ENCODE peak calls at places on chromosomes 1 and 21, in seven cellular contexts. T is IMR-90, J is brain microvascular endothelial cell, Y is fibroblast of lung, K is hepatocyte, B is WERI-Rb-1, O is prostate gland. R is an unnamed sample.

GRCh38 chr21:25457411-25457810 is 149.9 kb downstream of the MRPL39 start:
- DNase-seq in T (peak; percentile 85), J (peak; percentile 39), Y (peak; percentile 76), K (peak; percentile 5), B (no peak), O (no peak), R (no peak)

GRCh38 chr1:21689531-21690165 is 20.5 kb upstream of the RAP1GAP start:
- DNase-seq in T (no peak), J (no peak), Y (no peak), K (no peak), B (no peak), O (no peak), R (no peak)

GRCh38 chr1:177514207-177514606 is 343.4 kb downstream of the BRINP2 start:
- DNase-seq in T (no peak), J (no peak), Y (no peak), K (no peak), B (no peak), O (no peak), R (no peak)

GRCh38 chr1:227058321-227058751 is 118.2 kb downstream of the COQ8A start:
- DNase-seq in T (peak; percentile 80), J (peak; percentile 77), Y (peak; percentile 67), K (no peak), B (no peak), O (no peak), R (no peak)

GRCh38 chr21:41755258-41755933 is 11.5 kb downstream of the RIPK4 start:
- DNase-seq in T (no peak), J (no peak), Y (no peak), K (no peak), B (no peak), O (no peak), R (no peak)

GRCh38 chr1:157691285-157691920 is 9.2 kb downstream of the FCRL3 start:
- DNase-seq in T (peak; percentile 23), J (peak; percentile 3), Y (peak; percentile 7), K (peak; percentile 63), B (peak; percentile 75), O (no peak), R (no peak)

GRCh38 chr1:185670187-185670627 is 64.0 kb upstream of the HMCN1 start:
- DNase-seq in T (peak; percentile 55), J (peak; percentile 62), Y (peak; percentile 54), K (peak; percentile 62), B (peak; percentile 33), O (peak; percentile 37), R (peak; percentile 11)

GRCh38 chr1:53949651-53950050 is 3.5 kb downstream of the LRRC42 start:
- DNase-seq in T (no peak), J (no peak), Y (no peak), K (no peak), B (no peak), O (no peak), R (no peak)

GRCh38 chr1:32924881-32925344 is 23.7 kb upstream of the TMEM54 start:
- DNase-seq in T (no peak), J (no peak), Y (no peak), K (peak; percentile 73), B (peak; percentile 70), O (no peak), R (no peak)

GRCh38 chr1:12052008-12052573 is 11.0 kb upstream of the TNFRSF8 start:
- DNase-seq in T (peak; percentile 83), J (peak; percentile 73), Y (peak; percentile 85), K (peak; percentile 85), B (no peak), O (no peak), R (peak; percentile 86)

GRCh38 chr1:10495942-10496341 is 21.2 kb downstream of the PEX14 start:
- DNase-seq in T (no peak), J (no peak), Y (no peak), K (no peak), B (no peak), O (peak; percentile 90), R (no peak)

GRCh38 chr1:77987942-77988341 is 9.1 kb upstream of the FUBP1 start:
- DNase-seq in T (no peak), J (no peak), Y (no peak), K (no peak), B (no peak), O (no peak), R (no peak)

GRCh38 chr1:77990629-77991204 is 11.8 kb upstream of the FUBP1 start:
- DNase-seq in T (no peak), J (no peak), Y (no peak), K (no peak), B (no peak), O (no peak), R (no peak)

GRCh38 chr1:77989762-77990161 is 10.9 kb upstream of the FUBP1 start:
- DNase-seq in T (no peak), J (no peak), Y (no peak), K (no peak), B (no peak), O (no peak), R (no peak)

GRCh38 chr1:77994117-77994516 is 10.6 kb upstream of the DNAJB4 start:
- DNase-seq in T (no peak), J (no peak), Y (peak; percentile 73), K (no peak), B (no peak), O (no peak), R (no peak)

DNA sequence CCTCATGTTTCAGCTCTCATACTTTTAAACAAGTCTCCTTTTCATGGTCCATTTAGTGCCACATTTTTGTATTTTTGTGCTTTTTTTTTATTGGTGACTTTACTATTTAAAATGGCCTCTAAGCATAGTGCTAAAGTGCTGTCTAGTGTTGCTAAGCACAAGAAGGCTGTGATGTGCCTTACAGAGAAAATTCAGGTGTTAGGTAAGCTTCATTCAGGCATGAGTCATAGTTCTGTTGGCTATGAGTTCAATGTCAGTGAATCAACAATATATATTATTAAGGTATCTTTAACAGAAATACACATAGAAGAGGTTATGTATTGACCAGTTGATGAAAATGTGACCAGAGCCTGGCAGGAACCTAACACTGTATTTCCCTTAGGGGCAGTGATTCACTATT is 12.8 kb upstream of the FUBP1 start:
- DNase-seq in T (no peak), J (no peak), Y (no peak), K (no peak), B (no peak), O (no peak), R (no peak)
- H3K36me3 ChIP-seq in T (peaks cover 12% of the 10 kb centered on the region), J (no peaks in the 10 kb centered on the region), Y (no peaks in the 10 kb centered on the region), K (no peaks in the 10 kb centered on the region), B (peaks cover 19% of the 10 kb centered on the region), O (no peaks in the 10 kb centered on the region), R (peaks cover 45% of the 10 kb centered on the region)

GRCh38 chr1:1602941-1603506 is 3.1 kb upstream of the FNDC10 start:
- DNase-seq in T (no peak), J (no peak), Y (no peak), K (no peak), B (peak; percentile 22), O (no peak), R (no peak)

GRCh38 chr1:1599919-1600860 is at the start of gene FNDC10:
- DNase-seq in T (no peak), J (no peak), Y (no peak), K (peak; percentile 32), B (peak; percentile 18), O (no peak), R (no peak)

GRCh38 chr1:1602321-1602931 is 2.5 kb upstream of the FNDC10 start:
- DNase-seq in T (no peak), J (no peak), Y (no peak), K (no peak), B (no peak), O (no peak), R (no peak)

GRCh38 chr1:1600861-1601563 is 1.1 kb upstream of the FNDC10 start:
- DNase-seq in T (no peak), J (no peak), Y (no peak), K (peak; percentile 4), B (peak; percentile 9), O (no peak), R (no peak)

DNA sequence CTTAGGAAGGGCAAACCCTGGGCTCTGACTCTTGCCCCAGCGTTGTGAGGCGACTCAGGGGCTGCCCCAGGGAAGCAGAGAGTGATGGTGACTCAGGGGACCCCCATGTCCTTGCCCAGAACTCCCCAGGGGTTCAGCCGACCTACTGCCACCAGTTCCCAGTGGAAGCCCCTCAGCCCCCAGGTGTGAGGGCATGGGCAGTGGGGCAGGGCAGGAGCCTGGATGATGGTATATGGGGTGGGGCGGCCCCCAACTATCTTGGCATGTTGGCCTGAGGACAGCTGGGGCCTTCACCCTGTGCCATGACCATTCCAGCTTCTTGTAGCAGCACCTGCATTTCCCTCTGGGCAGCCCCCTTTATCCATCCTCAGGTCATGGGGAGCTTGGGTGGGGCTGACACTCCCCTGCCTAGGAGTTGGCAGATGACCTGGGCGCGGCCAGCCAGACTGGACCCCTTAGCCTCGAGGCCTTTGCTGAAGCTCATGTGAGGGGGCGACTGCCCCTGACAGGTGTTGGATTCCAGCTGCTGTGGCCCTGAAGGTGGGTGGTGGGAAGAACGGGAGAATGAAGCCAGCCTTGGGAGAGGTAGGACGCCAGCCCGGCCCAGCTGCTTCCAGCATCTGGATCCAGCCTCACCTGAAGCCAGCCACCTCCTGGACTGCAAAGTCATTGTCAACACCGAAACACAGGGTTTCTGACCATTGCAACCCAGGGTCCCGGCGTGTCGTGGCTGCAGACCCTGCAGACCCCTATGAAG is 1.8 kb upstream of the FNDC10 start:
- DNase-seq in T (no peak), J (no peak), Y (no peak), K (no peak), B (no peak), O (no peak), R (no peak)
- H3K27me3 ChIP-seq in T (peaks cover 12% of the 10 kb centered on the region), J (peaks cover 15% of the 10 kb centered on the region), Y (peaks cover 4% of the 10 kb centered on the region), K (peaks cover 58% of the 10 kb centered on the region), B (no peaks in the 10 kb centered on the region), O (peaks cover 7% of the 10 kb centered on the region), R (no peaks in the 10 kb centered on the region)

DNA sequence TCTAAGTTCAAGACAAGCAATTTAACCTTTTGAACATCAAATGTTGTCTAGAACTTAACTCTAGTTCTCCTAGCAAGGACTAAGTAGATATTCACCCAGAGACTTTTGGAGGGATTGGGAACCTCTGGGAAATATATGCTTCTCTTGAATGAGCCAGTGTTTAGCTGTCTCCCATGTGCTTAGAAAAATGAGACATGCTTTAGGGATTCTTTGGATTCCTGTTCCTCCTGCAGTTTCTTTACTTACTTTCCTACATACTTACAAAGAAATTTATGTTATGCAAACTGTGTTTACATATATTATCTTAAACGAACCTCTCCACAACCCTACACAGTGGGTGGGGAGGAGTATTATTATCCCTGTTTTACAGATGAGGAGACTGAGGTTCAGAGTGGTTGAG is 39.2 kb downstream of the RNASEL start:
- DNase-seq in T (no peak), J (no peak), Y (no peak), K (no peak), B (no peak), O (no peak), R (no peak)
- H3K36me3 ChIP-seq in T (no peaks in the 10 kb centered on the region), J (no peaks in the 10 kb centered on the region), Y (no peaks in the 10 kb centered on the region), K (no peaks in the 10 kb centered on the region), B (no peaks in the 10 kb centered on the region), O (no peaks in the 10 kb centered on the region), R (no peaks in the 10 kb centered on the region)

DNA sequence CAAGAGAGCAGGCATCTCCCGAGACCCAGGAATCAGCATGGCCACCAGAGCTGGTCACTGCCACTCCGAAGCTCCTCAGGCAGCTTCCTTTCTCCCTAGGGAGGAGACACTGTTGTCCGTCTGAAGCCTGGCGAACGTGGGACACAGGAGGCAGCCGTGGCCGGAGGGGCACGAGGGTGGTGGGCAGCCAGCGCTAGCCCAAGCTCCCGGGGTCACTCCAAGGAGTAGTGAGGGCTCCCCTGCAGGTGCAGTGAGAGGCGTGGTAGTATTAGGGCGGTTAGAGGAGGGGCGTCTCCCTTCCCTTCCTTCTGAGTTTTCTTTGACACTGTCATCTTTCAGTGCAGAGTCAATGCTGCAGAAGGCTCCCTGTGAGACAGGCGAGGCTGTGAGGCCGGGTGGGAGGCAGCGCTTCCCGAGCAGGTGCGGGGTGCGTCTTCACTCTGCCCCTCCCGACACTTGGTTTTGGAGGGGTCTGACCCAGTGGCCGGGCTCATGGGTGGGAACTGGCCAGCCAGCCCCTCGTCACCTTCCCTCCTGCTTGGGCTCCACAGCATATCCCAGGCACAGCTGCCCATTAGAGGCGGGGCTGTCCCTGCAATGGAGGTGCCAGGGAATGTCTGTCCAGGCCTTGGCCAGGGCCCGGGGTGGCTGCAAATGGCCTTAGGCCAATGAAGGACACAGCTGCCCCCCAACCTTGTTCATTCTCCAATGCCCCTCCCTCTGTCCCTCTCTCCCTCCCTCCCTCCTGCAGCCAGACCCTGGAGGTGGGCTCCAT is 171.6 kb upstream of the ARHGEF16 start:
- DNase-seq in T (no peak), J (no peak), Y (no peak), K (no peak), B (no peak), O (no peak), R (no peak)
- H3K27me3 ChIP-seq in T (peaks cover 10% of the 10 kb centered on the region), J (no peaks in the 10 kb centered on the region), Y (no peaks in the 10 kb centered on the region), K (no peaks in the 10 kb centered on the region), B (no peaks in the 10 kb centered on the region), O (peaks cover 14% of the 10 kb centered on the region), R (no peaks in the 10 kb centered on the region)